ENCODE peak calls at places on chromosomes 6 and 20, in five cellular contexts. D is ovary, E is heart left ventricle, R is testis, V is uterus. G is an unnamed sample.

GRCh38 chr6:15864708-15865062 is 201.9 kb upstream of the DTNBP1 start:
- DNase-seq in D (no peak), E (no peak), R (no peak), V (no peak), G (no peak)

GRCh38 chr6:81465859-81466258 is 286.6 kb downstream of the TENT5A start:
- DNase-seq in D (no peak), E (no peak), R (peak; percentile 34), V (no peak), G (no peak)

GRCh38 chr6:168413856-168414255 is 27.1 kb upstream of the SMOC2 start:
- DNase-seq in D (no peak), E (no peak), R (no peak), V (no peak), G (no peak)

GRCh38 chr20:22819134-22819533 is 216.0 kb upstream of the SSTR4 start:
- DNase-seq in D (no peak), E (no peak), R (no peak), V (no peak), G (no peak)

GRCh38 chr20:47791084-47791599 is 5.9 kb upstream of the SULF2 start:
- DNase-seq in D (no peak), E (no peak), R (no peak), V (no peak), G (no peak)

GRCh38 chr6:127366281-127367022 is 23.0 kb upstream of the ECHDC1 start:
- DNase-seq in D (no peak), E (no peak), R (no peak), V (no peak), G (no peak)

GRCh38 chr20:64149141-64149540 is 15.1 kb upstream of the MYT1 start:
- DNase-seq in D (no peak), E (no peak), R (no peak), V (no peak), G (peak; percentile 15)

GRCh38 chr20:60693513-60694133 is 558.4 kb upstream of the CDH4 start:
- DNase-seq in D (no peak), E (no peak), R (no peak), V (no peak), G (no peak)

GRCh38 chr20:54355631-54356280 is 119.6 kb upstream of the DOK5 start:
- DNase-seq in D (no peak), E (no peak), R (no peak), V (no peak), G (no peak)

GRCh38 chr6:117495425-117495824 is 13.0 kb downstream of the DCBLD1 start:
- DNase-seq in D (no peak), E (no peak), R (no peak), V (no peak), G (no peak)

GRCh38 chr6:150651808-150652473 is 52.3 kb downstream of the PLEKHG1 start:
- DNase-seq in D (no peak), E (no peak), R (no peak), V (no peak), G (no peak)

GRCh38 chr6:4320860-4321259 is 185.5 kb upstream of the ECI2 start:
- DNase-seq in D (no peak), E (no peak), R (no peak), V (no peak), G (no peak)

GRCh38 chr6:27479319-27480182 is 6.6 kb upstream of the ZNF184 start:
- DNase-seq in D (peak; percentile 90), E (peak; percentile 82), R (peak; percentile 77), V (peak; percentile 89), G (peak; percentile 89)

GRCh38 chr20:56693217-56693616 is 64.1 kb downstream of the TFAP2C start:
- DNase-seq in D (no peak), E (no peak), R (no peak), V (no peak), G (no peak)

GRCh38 chr6:167495506-167496391 is 170.9 kb downstream of the TTLL2 start:
- DNase-seq in D (no peak), E (no peak), R (no peak), V (no peak), G (no peak)

GRCh38 chr6:45442716-45443115 is 65.0 kb upstream of the SUPT3H start:
- DNase-seq in D (no peak), E (no peak), R (no peak), V (no peak), G (no peak)

GRCh38 chr6:41191569-41191968 is 9.4 kb downstream of the TREML2 start:
- DNase-seq in D (no peak), E (no peak), R (no peak), V (no peak), G (peak; percentile 85)

GRCh38 chr6:25173951-25174474 is 105.2 kb upstream of the CARMIL1 start:
- DNase-seq in D (no peak), E (no peak), R (no peak), V (no peak), G (no peak)

GRCh38 chr20:20666359-20666758 is 46.1 kb downstream of the RALGAPA2 start:
- DNase-seq in D (no peak), E (no peak), R (no peak), V (no peak), G (no peak)

GRCh38 chr6:39997101-39997635 is 62.9 kb upstream of the MOCS1 start:
- DNase-seq in D (no peak), E (no peak), R (no peak), V (no peak), G (no peak)

GRCh38 chr20:44885392-44886275 is at the start of gene YWHAB:
- DNase-seq in D (peak; percentile 98), E (peak; percentile 99), R (peak; percentile 98), V (peak; percentile 99), G (peak; percentile 99)
- TF ChIP-seq POLR2A in D (peak; percentile 73), E (peak; percentile 71), R (peak; percentile 41), V (peak; percentile 79), G (peak; percentile 43)

DNA sequence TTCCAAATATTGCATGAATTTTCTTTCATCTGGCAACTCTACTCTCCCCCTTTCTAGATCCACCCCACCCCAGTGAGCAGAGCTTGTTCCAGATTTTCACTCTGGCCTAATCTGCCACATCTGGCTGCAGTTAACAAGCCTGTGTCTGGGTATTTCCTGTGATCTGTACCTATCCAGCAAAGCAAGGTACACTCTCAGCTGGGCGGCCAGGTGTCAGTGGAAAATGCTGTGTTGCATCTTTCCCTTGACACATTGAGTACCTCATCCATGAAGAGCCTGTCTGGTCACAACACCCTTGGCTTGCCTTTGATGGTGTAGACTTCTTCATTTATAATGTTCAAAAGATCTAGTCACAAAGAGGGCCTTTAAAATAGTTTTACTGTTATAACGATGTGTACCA is 6.1 kb upstream of the RNF182 start:
- DNase-seq in D (no peak), E (no peak), R (no peak), V (no peak), G (no peak)
- H3K27ac ChIP-seq in D (no peak overlapping the region), E (no peak overlapping the region), R (no peak overlapping the region), V (no peak overlapping the region), G (no peak overlapping the region)

DNA sequence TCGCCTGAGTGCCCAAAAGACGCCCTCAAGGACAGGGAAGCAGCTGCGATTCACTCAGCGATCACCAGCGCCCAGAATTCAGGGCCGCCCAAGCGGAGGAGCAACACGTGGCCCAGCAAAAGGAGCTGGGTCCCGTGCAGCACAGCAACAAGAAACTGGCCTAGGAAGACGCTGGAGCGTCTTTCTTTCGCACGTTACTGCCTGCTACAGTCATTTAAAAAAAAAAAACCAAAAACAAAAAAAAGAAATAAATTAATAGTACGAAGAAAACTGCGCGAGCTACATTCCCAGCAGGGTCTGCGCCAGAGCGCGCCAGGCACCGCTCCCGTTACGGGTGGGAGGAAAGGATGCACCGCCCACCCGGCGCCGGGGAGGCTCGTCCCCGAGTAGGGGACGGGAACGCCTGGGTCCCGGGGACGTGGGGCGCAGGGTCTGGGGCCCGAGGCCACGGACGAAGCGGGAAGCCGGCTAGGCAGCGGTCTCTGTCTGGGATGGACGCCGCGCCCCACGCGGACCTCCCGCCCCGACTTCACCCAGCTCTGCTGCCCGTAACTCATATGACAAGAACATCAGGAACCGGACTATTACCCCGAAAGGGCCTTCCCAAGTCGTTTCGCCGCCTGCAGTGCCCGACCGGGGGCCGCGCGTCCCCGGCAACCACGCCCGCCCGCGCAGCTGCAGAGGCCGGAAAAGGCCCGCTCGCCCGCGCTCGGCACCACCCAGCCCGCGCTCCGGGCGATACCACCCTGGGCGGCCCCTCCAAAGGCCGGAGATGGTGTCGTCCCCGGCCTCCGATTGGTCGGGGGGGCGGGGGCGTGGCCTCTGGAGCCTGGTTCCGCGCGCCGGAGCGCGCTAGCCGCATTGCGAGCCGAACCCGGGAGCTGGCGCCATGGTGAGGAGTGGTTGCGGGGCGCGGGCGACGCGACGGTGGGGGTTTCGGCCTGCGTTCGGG is at the start of gene NOP56:
- DNase-seq in D (peak; percentile 91), E (peak; percentile 93), R (peak; percentile 92), V (peak; percentile 94), G (peak; percentile 98)
- TF ChIP-seq POLR2A in D (peak; percentile 54), E (peak; percentile 94), R (no peak), V (peak; percentile 84), G (peak; percentile 82)

GRCh38 chr6:72783035-72783434 is 161.2 kb downstream of the KCNQ5 start:
- DNase-seq in D (no peak), E (no peak), R (no peak), V (no peak), G (no peak)
- H3K27ac ChIP-seq in D (no peak overlapping the region), E (no peak overlapping the region), R (peak overlapping the region; percentile 34), V (no peak overlapping the region), G (no peak overlapping the region)

DNA sequence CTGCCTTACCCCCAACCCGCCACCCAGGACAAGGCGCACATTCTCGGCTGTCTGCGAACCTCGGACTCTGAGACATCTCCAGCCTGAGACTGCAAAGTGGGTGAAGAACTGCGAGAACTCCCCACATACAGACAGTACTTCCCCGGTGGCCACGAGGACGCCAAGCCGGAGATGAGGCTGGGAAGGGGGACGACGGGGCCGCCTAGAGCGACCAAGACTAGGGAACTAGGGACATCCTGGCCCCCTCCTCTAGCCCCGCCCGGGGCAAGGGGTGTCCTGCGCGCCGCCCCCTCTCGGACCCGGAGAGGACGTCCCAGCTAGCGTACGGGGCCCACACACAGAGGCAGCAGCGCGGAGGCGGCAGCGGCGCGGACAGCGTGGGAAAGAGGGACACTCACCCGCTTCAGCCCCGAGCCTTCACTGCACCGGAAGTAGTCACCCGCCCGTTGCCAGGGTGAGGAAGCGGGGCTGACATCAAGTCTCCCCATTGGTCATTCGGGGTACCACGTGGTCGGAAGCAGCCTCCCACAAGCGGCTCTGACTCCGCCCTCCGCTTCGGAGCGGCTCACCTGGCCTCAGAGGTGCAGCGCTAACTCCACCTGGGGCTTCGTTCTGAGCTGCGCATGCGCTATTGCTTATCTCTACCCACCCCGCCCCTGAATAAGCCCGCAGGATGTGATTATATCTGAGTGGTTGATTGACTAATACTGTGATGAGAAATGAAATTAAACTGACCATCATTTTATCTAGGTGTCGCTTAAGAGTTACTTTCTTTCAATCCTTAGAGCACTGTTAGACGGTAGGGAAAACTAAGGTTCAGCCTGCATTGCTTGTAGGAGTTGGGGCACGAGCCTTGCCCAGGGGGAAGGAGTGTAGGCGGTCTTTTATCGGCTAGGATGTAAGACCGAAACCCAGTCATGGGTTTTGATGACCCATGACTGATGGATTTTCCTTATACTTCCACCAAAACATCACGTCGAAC is at the start of gene TASP1:
- DNase-seq in D (peak; percentile 96), E (peak; percentile 95), R (peak; percentile 99), V (peak; percentile 94), G (peak; percentile 98)
- TF ChIP-seq POLR2A in D (peak; percentile 60), E (peak; percentile 70), R (no peak), V (peak; percentile 66), G (peak; percentile 13)

G was measured in spleen.